ENCODE peak calls at places on chromosomes 11 and 22, in six cellular contexts. One of them, this sample, is unnamed.

GRCh38 chr22:46023558-46023981 is 46.6 kb upstream of the WNT7B start:
- DNase-seq in HCT116: no peak
- DNase-seq in A549: no peak
- DNase-seq in hypothalamus: no peak
- DNase-seq in RKO: peak
- DNase-seq in tibial artery: peak
- DNase-seq in this sample: peak

GRCh38 chr11:19311306-19312030 is 70.7 kb upstream of the E2F8 start:
- DNase-seq in HCT116: peak
- DNase-seq in A549: peak
- DNase-seq in hypothalamus: peak
- DNase-seq in RKO: peak
- DNase-seq in tibial artery: no peak
- DNase-seq in this sample: peak

GRCh38 chr11:34238533-34238932 is 119.3 kb downstream of the ABTB2 start:
- DNase-seq in HCT116: no peak
- DNase-seq in A549: peak
- DNase-seq in hypothalamus: no peak
- DNase-seq in RKO: no peak
- DNase-seq in tibial artery: no peak
- DNase-seq in this sample: no peak

GRCh38 chr11:69914286-69915150 is 95.3 kb upstream of the FGF3 start:
- DNase-seq in HCT116: no peak
- DNase-seq in A549: no peak
- DNase-seq in hypothalamus: no peak
- DNase-seq in RKO: no peak
- DNase-seq in tibial artery: peak
- DNase-seq in this sample: peak

GRCh38 chr22:19942886-19943664 is 1.5 kb upstream of the TXNRD2 start:
- DNase-seq in HCT116: no peak
- DNase-seq in A549: peak
- DNase-seq in hypothalamus: no peak
- DNase-seq in RKO: peak
- DNase-seq in tibial artery: peak
- DNase-seq in this sample: no peak

GRCh38 chr11:34427171-34427805 is 11.4 kb upstream of the CAT start:
- DNase-seq in HCT116: no peak
- DNase-seq in A549: peak
- DNase-seq in hypothalamus: no peak
- DNase-seq in RKO: peak
- DNase-seq in tibial artery: no peak
- DNase-seq in this sample: no peak

GRCh38 chr11:114280696-114281095 is 15.5 kb upstream of the NNMT start:
- DNase-seq in HCT116: peak
- DNase-seq in A549: peak
- DNase-seq in hypothalamus: no peak
- DNase-seq in RKO: peak
- DNase-seq in tibial artery: peak
- DNase-seq in this sample: peak

GRCh38 chr11:71342951-71343827 is 90.8 kb upstream of the SHANK2 start:
- DNase-seq in HCT116: peak
- DNase-seq in A549: peak
- DNase-seq in hypothalamus: no peak
- DNase-seq in RKO: peak
- DNase-seq in tibial artery: peak
- DNase-seq in this sample: peak

GRCh38 chr22:27074016-27074415 is 416.6 kb downstream of the MIAT start:
- DNase-seq in HCT116: no peak
- DNase-seq in A549: no peak
- DNase-seq in hypothalamus: no peak
- DNase-seq in RKO: no peak
- DNase-seq in tibial artery: no peak
- DNase-seq in this sample: no peak

GRCh38 chr22:41280065-41280464 is 5.9 kb downstream of the RANGAP1 start:
- DNase-seq in HCT116: no peak
- DNase-seq in A549: no peak
- DNase-seq in hypothalamus: no peak
- DNase-seq in RKO: no peak
- DNase-seq in tibial artery: no peak
- DNase-seq in this sample: no peak

GRCh38 chr11:10314199-10315072 is 9.6 kb downstream of the ADM start:
- DNase-seq in HCT116: no peak
- DNase-seq in A549: peak
- DNase-seq in hypothalamus: no peak
- DNase-seq in RKO: no peak
- DNase-seq in tibial artery: no peak
- DNase-seq in this sample: no peak

GRCh38 chr11:132072880-132073213 is 702.4 kb downstream of the NTM start:
- DNase-seq in HCT116: no peak
- DNase-seq in A549: no peak
- DNase-seq in hypothalamus: no peak
- DNase-seq in RKO: no peak
- DNase-seq in tibial artery: no peak
- DNase-seq in this sample: no peak

GRCh38 chr11:19691815-19692214 is 20.8 kb upstream of the NAV2 start:
- DNase-seq in HCT116: no peak
- DNase-seq in A549: no peak
- DNase-seq in hypothalamus: no peak
- DNase-seq in RKO: no peak
- DNase-seq in tibial artery: no peak
- DNase-seq in this sample: no peak

GRCh38 chr11:83680351-83680750 is 394.2 kb upstream of the CCDC90B start:
- DNase-seq in HCT116: no peak
- DNase-seq in A549: no peak
- DNase-seq in hypothalamus: no peak
- DNase-seq in RKO: no peak
- DNase-seq in tibial artery: no peak
- DNase-seq in this sample: no peak

GRCh38 chr11:1652778-1653540 is 23.4 kb downstream of the KRTAP5-5 start:
- DNase-seq in HCT116: no peak
- DNase-seq in A549: peak
- DNase-seq in hypothalamus: peak
- DNase-seq in RKO: peak
- DNase-seq in tibial artery: peak
- DNase-seq in this sample: peak

GRCh38 chr22:26264162-26264561 is 94.9 kb downstream of the SEZ6L start:
- DNase-seq in HCT116: no peak
- DNase-seq in A549: no peak
- DNase-seq in hypothalamus: no peak
- DNase-seq in RKO: no peak
- DNase-seq in tibial artery: no peak
- DNase-seq in this sample: no peak

GRCh38 chr11:133818302-133818701 is 27.0 kb downstream of the SPATA19 start:
- DNase-seq in HCT116: no peak
- DNase-seq in A549: no peak
- DNase-seq in hypothalamus: no peak
- DNase-seq in RKO: no peak
- DNase-seq in tibial artery: no peak
- DNase-seq in this sample: no peak

GRCh38 chr11:27204527-27204926 is 158.5 kb downstream of the CCDC34 start:
- DNase-seq in HCT116: peak
- DNase-seq in A549: peak
- DNase-seq in hypothalamus: no peak
- DNase-seq in RKO: no peak
- DNase-seq in tibial artery: no peak
- DNase-seq in this sample: no peak

GRCh38 chr11:17343907-17344306 is 7.7 kb upstream of the NCR3LG1 start:
- DNase-seq in HCT116: peak
- DNase-seq in A549: peak
- DNase-seq in hypothalamus: no peak
- DNase-seq in RKO: peak
- DNase-seq in tibial artery: no peak
- DNase-seq in this sample: no peak

GRCh38 chr11:124454552-124454951 is 9.1 kb upstream of the OR8B8 start:
- DNase-seq in HCT116: no peak
- DNase-seq in A549: no peak
- DNase-seq in hypothalamus: no peak
- DNase-seq in RKO: no peak
- DNase-seq in tibial artery: no peak
- DNase-seq in this sample: no peak

GRCh38 chr11:130769782-130770565 is 146.3 kb downstream of the SNX19 start:
- DNase-seq in HCT116: no peak
- DNase-seq in A549: no peak
- DNase-seq in hypothalamus: no peak
- DNase-seq in RKO: no peak
- DNase-seq in tibial artery: no peak
- DNase-seq in this sample: no peak

GRCh38 chr11:101296896-101297295 is 167.3 kb upstream of the PGR start:
- DNase-seq in HCT116: no peak
- DNase-seq in A549: no peak
- DNase-seq in hypothalamus: no peak
- DNase-seq in RKO: no peak
- DNase-seq in tibial artery: no peak
- DNase-seq in this sample: no peak

GRCh38 chr11:68204402-68204801 is 8.7 kb downstream of the KMT5B start:
- DNase-seq in HCT116: no peak
- DNase-seq in A549: no peak
- DNase-seq in hypothalamus: no peak
- DNase-seq in RKO: no peak
- DNase-seq in tibial artery: no peak
- DNase-seq in this sample: no peak

GRCh38 chr11:73866586-73866996 is 10.1 kb downstream of the COA4 start:
- DNase-seq in HCT116: peak
- DNase-seq in A549: peak
- DNase-seq in hypothalamus: no peak
- DNase-seq in RKO: peak
- DNase-seq in tibial artery: no peak
- DNase-seq in this sample: no peak

GRCh38 chr11:250740-251299 is 14.0 kb downstream of the PSMD13 start:
- DNase-seq in HCT116: no peak
- DNase-seq in A549: peak
- DNase-seq in hypothalamus: no peak
- DNase-seq in RKO: peak
- DNase-seq in tibial artery: peak
- DNase-seq in this sample: peak

GRCh38 chr22:35160268-35160667 is 94.3 kb downstream of the ISX start:
- DNase-seq in HCT116: no peak
- DNase-seq in A549: no peak
- DNase-seq in hypothalamus: no peak
- DNase-seq in RKO: no peak
- DNase-seq in tibial artery: no peak
- DNase-seq in this sample: no peak

GRCh38 chr22:35205956-35206355 is 51.3 kb upstream of the HMGXB4 start:
- DNase-seq in HCT116: no peak
- DNase-seq in A549: no peak
- DNase-seq in hypothalamus: no peak
- DNase-seq in RKO: no peak
- DNase-seq in tibial artery: no peak
- DNase-seq in this sample: no peak

GRCh38 chr11:90216611-90217010 is 6.2 kb downstream of the CHORDC1 start:
- DNase-seq in HCT116: no peak
- DNase-seq in A549: no peak
- DNase-seq in hypothalamus: no peak
- DNase-seq in RKO: no peak
- DNase-seq in tibial artery: no peak
- DNase-seq in this sample: no peak

GRCh38 chr11:96207459-96208449 is 135.2 kb downstream of the MAML2 start:
- DNase-seq in HCT116: no peak
- DNase-seq in A549: no peak
- DNase-seq in hypothalamus: no peak
- DNase-seq in RKO: no peak
- DNase-seq in tibial artery: no peak
- DNase-seq in this sample: no peak

This sample was measured in aorta.